ENCODE peak calls at places on chromosome 6, in nine cellular contexts. One of them, this sample, is unnamed.

GRCh38 chr6:137808191-137808590 is 58.9 kb upstream of the TNFAIP3 start:
- DNase-seq in Peyer's patch: no peak
- DNase-seq in A172: peak
- DNase-seq in activated CD8-positive, alpha-beta memory T cell treated with anti-CD3 and anti-CD28 coated beads for 4 hours: no peak
- DNase-seq in germinal center: no peak
- DNase-seq in COR-L47: no peak
- DNase-seq in RPMI7951: peak
- DNase-seq in T-helper 17 cell: no peak
- DNase-seq in IMR-90: peak
- DNase-seq in this sample: no peak

GRCh38 chr6:31877651-31878161 is 1.1 kb downstream of the SLC44A4 start:
- DNase-seq in T-helper 17 cell: no peak
- DNase-seq in RPMI7951: no peak
- DNase-seq in IMR-90: no peak
- DNase-seq in A172: no peak
- DNase-seq in activated CD8-positive, alpha-beta memory T cell treated with anti-CD3 and anti-CD28 coated beads for 4 hours: no peak
- DNase-seq in COR-L47: no peak
- DNase-seq in germinal center: no peak
- DNase-seq in Peyer's patch: peak
- DNase-seq in this sample: no peak

GRCh38 chr6:33975631-33976424 is 170.1 kb downstream of the GRM4 start:
- DNase-seq in RPMI7951: no peak
- DNase-seq in germinal center: no peak
- DNase-seq in Peyer's patch: peak
- DNase-seq in A172: no peak
- DNase-seq in COR-L47: no peak
- DNase-seq in T-helper 17 cell: no peak
- DNase-seq in IMR-90: no peak
- DNase-seq in activated CD8-positive, alpha-beta memory T cell treated with anti-CD3 and anti-CD28 coated beads for 4 hours: no peak
- DNase-seq in this sample: no peak

GRCh38 chr6:121879149-121879548 is 443.7 kb downstream of the GJA1 start:
- DNase-seq in T-helper 17 cell: no peak
- DNase-seq in activated CD8-positive, alpha-beta memory T cell treated with anti-CD3 and anti-CD28 coated beads for 4 hours: no peak
- DNase-seq in germinal center: no peak
- DNase-seq in Peyer's patch: no peak
- DNase-seq in COR-L47: no peak
- DNase-seq in IMR-90: peak
- DNase-seq in A172: no peak
- DNase-seq in RPMI7951: peak
- DNase-seq in this sample: no peak

GRCh38 chr6:36627801-36628246 is 33.7 kb downstream of the SRSF3 start:
- DNase-seq in activated CD8-positive, alpha-beta memory T cell treated with anti-CD3 and anti-CD28 coated beads for 4 hours: no peak
- DNase-seq in Peyer's patch: peak
- DNase-seq in T-helper 17 cell: no peak
- DNase-seq in A172: peak
- DNase-seq in germinal center: no peak
- DNase-seq in RPMI7951: peak
- DNase-seq in COR-L47: no peak
- DNase-seq in IMR-90: peak
- DNase-seq in this sample: peak

GRCh38 chr6:112480551-112480950 is 133.4 kb downstream of the RFPL4B start:
- DNase-seq in A172: peak
- DNase-seq in activated CD8-positive, alpha-beta memory T cell treated with anti-CD3 and anti-CD28 coated beads for 4 hours: no peak
- DNase-seq in COR-L47: no peak
- DNase-seq in T-helper 17 cell: no peak
- DNase-seq in IMR-90: peak
- DNase-seq in germinal center: no peak
- DNase-seq in RPMI7951: peak
- DNase-seq in Peyer's patch: no peak
- DNase-seq in this sample: no peak

GRCh38 chr6:13383280-13384163 is 55.2 kb upstream of the TBC1D7 start:
- DNase-seq in A172: peak
- DNase-seq in RPMI7951: peak
- DNase-seq in Peyer's patch: peak
- DNase-seq in T-helper 17 cell: no peak
- DNase-seq in IMR-90: peak
- DNase-seq in germinal center: peak
- DNase-seq in activated CD8-positive, alpha-beta memory T cell treated with anti-CD3 and anti-CD28 coated beads for 4 hours: no peak
- DNase-seq in COR-L47: peak
- DNase-seq in this sample: peak

GRCh38 chr6:74431873-74432272 is 735.9 kb downstream of the CD109 start:
- DNase-seq in T-helper 17 cell: no peak
- DNase-seq in IMR-90: peak
- DNase-seq in Peyer's patch: no peak
- DNase-seq in COR-L47: no peak
- DNase-seq in activated CD8-positive, alpha-beta memory T cell treated with anti-CD3 and anti-CD28 coated beads for 4 hours: no peak
- DNase-seq in RPMI7951: no peak
- DNase-seq in A172: no peak
- DNase-seq in germinal center: no peak
- DNase-seq in this sample: no peak

GRCh38 chr6:13407709-13408695 is 79.4 kb downstream of the GFOD1 start:
- DNase-seq in A172: peak
- DNase-seq in T-helper 17 cell: no peak
- DNase-seq in activated CD8-positive, alpha-beta memory T cell treated with anti-CD3 and anti-CD28 coated beads for 4 hours: no peak
- DNase-seq in COR-L47: no peak
- DNase-seq in IMR-90: peak
- DNase-seq in RPMI7951: peak
- DNase-seq in germinal center: no peak
- DNase-seq in Peyer's patch: no peak
- DNase-seq in this sample: no peak

GRCh38 chr6:101395345-101395744 is 1.8 kb downstream of the GRIK2 start:
- DNase-seq in activated CD8-positive, alpha-beta memory T cell treated with anti-CD3 and anti-CD28 coated beads for 4 hours: no peak
- DNase-seq in RPMI7951: no peak
- DNase-seq in T-helper 17 cell: no peak
- DNase-seq in COR-L47: no peak
- DNase-seq in IMR-90: no peak
- DNase-seq in germinal center: no peak
- DNase-seq in Peyer's patch: no peak
- DNase-seq in A172: no peak
- DNase-seq in this sample: no peak

GRCh38 chr6:19796452-19796851 is 40.7 kb upstream of the ID4 start:
- DNase-seq in Peyer's patch: peak
- DNase-seq in COR-L47: no peak
- DNase-seq in IMR-90: no peak
- DNase-seq in activated CD8-positive, alpha-beta memory T cell treated with anti-CD3 and anti-CD28 coated beads for 4 hours: no peak
- DNase-seq in RPMI7951: no peak
- DNase-seq in T-helper 17 cell: no peak
- DNase-seq in germinal center: no peak
- DNase-seq in A172: no peak
- DNase-seq in this sample: no peak

GRCh38 chr6:111129003-111129402 is 41.7 kb downstream of the SLC16A10 start:
- DNase-seq in germinal center: no peak
- DNase-seq in RPMI7951: peak
- DNase-seq in IMR-90: no peak
- DNase-seq in activated CD8-positive, alpha-beta memory T cell treated with anti-CD3 and anti-CD28 coated beads for 4 hours: no peak
- DNase-seq in COR-L47: no peak
- DNase-seq in A172: no peak
- DNase-seq in Peyer's patch: no peak
- DNase-seq in T-helper 17 cell: no peak
- DNase-seq in this sample: no peak

GRCh38 chr6:37579444-37580067 is 79.9 kb upstream of the CCDC167 start:
- DNase-seq in IMR-90: no peak
- DNase-seq in RPMI7951: no peak
- DNase-seq in Peyer's patch: no peak
- DNase-seq in activated CD8-positive, alpha-beta memory T cell treated with anti-CD3 and anti-CD28 coated beads for 4 hours: no peak
- DNase-seq in COR-L47: no peak
- DNase-seq in T-helper 17 cell: no peak
- DNase-seq in A172: no peak
- DNase-seq in germinal center: no peak
- DNase-seq in this sample: no peak

GRCh38 chr6:4280721-4281120 is 145.3 kb upstream of the ECI2 start:
- DNase-seq in Peyer's patch: no peak
- DNase-seq in COR-L47: no peak
- DNase-seq in T-helper 17 cell: no peak
- DNase-seq in germinal center: no peak
- DNase-seq in IMR-90: peak
- DNase-seq in RPMI7951: peak
- DNase-seq in activated CD8-positive, alpha-beta memory T cell treated with anti-CD3 and anti-CD28 coated beads for 4 hours: no peak
- DNase-seq in A172: peak
- DNase-seq in this sample: no peak

GRCh38 chr6:43913388-43914271 is 143.6 kb downstream of the VEGFA start:
- DNase-seq in A172: peak
- DNase-seq in Peyer's patch: peak
- DNase-seq in COR-L47: no peak
- DNase-seq in activated CD8-positive, alpha-beta memory T cell treated with anti-CD3 and anti-CD28 coated beads for 4 hours: no peak
- DNase-seq in T-helper 17 cell: no peak
- DNase-seq in RPMI7951: no peak
- DNase-seq in germinal center: no peak
- DNase-seq in IMR-90: peak
- DNase-seq in this sample: no peak